ENCODE peak calls at places on chromosomes 1 and 21, in six cellular contexts. One of them, this sample, is unnamed.

GRCh38 chr1:215475719-215476525 is 91.2 kb upstream of the KCTD3 start:
- DNase-seq in AG20443: peak; percentile 79
- DNase-seq in fibroblast of lung: peak; percentile 87
- DNase-seq in IMR-90: peak; percentile 73
- DNase-seq in activated naive CD4-positive, alpha-beta T cell treated with Interleukin-2 at 50 U/mL for 16 hours: no peak
- DNase-seq in choroid plexus epithelial cell: peak; percentile 13
- DNase-seq in this sample: no peak

GRCh38 chr1:151590961-151591360 is 20.9 kb upstream of the SNX27 start:
- DNase-seq in choroid plexus epithelial cell: no peak
- DNase-seq in AG20443: no peak
- DNase-seq in fibroblast of lung: no peak
- DNase-seq in IMR-90: no peak
- DNase-seq in activated naive CD4-positive, alpha-beta T cell treated with Interleukin-2 at 50 U/mL for 16 hours: no peak
- DNase-seq in this sample: no peak

GRCh38 chr1:243452092-243452491 is 196.3 kb downstream of the SDCCAG8 start:
- DNase-seq in IMR-90: no peak
- DNase-seq in choroid plexus epithelial cell: no peak
- DNase-seq in AG20443: no peak
- DNase-seq in fibroblast of lung: no peak
- DNase-seq in activated naive CD4-positive, alpha-beta T cell treated with Interleukin-2 at 50 U/mL for 16 hours: no peak
- DNase-seq in this sample: no peak

GRCh38 chr1:204128964-204129896 is 22.6 kb downstream of the ETNK2 start:
- DNase-seq in fibroblast of lung: peak; percentile 67
- DNase-seq in AG20443: peak; percentile 93
- DNase-seq in activated naive CD4-positive, alpha-beta T cell treated with Interleukin-2 at 50 U/mL for 16 hours: peak; percentile 62
- DNase-seq in choroid plexus epithelial cell: peak; percentile 69
- DNase-seq in IMR-90: peak; percentile 61
- DNase-seq in this sample: peak; percentile 53

GRCh38 chr1:20604678-20605077 is 15.8 kb downstream of the CDA start:
- DNase-seq in AG20443: no peak
- DNase-seq in IMR-90: peak; percentile 10
- DNase-seq in choroid plexus epithelial cell: no peak
- DNase-seq in activated naive CD4-positive, alpha-beta T cell treated with Interleukin-2 at 50 U/mL for 16 hours: no peak
- DNase-seq in fibroblast of lung: no peak
- DNase-seq in this sample: no peak

GRCh38 chr1:183218981-183219621 is 33.0 kb downstream of the LAMC2 start:
- DNase-seq in IMR-90: no peak
- DNase-seq in activated naive CD4-positive, alpha-beta T cell treated with Interleukin-2 at 50 U/mL for 16 hours: peak; percentile 2
- DNase-seq in AG20443: no peak
- DNase-seq in fibroblast of lung: no peak
- DNase-seq in choroid plexus epithelial cell: no peak
- DNase-seq in this sample: no peak

GRCh38 chr1:3736131-3736561 is 16.1 kb upstream of the CCDC27 start:
- DNase-seq in AG20443: no peak
- DNase-seq in IMR-90: no peak
- DNase-seq in fibroblast of lung: no peak
- DNase-seq in activated naive CD4-positive, alpha-beta T cell treated with Interleukin-2 at 50 U/mL for 16 hours: no peak
- DNase-seq in choroid plexus epithelial cell: no peak
- DNase-seq in this sample: no peak

GRCh38 chr1:38721816-38722215 is 137.8 kb downstream of the RRAGC start:
- DNase-seq in AG20443: no peak
- DNase-seq in fibroblast of lung: no peak
- DNase-seq in choroid plexus epithelial cell: no peak
- DNase-seq in IMR-90: no peak
- DNase-seq in activated naive CD4-positive, alpha-beta T cell treated with Interleukin-2 at 50 U/mL for 16 hours: no peak
- DNase-seq in this sample: no peak

GRCh38 chr1:248824301-248824700 is 1.4 kb downstream of the SH3BP5L start:
- DNase-seq in activated naive CD4-positive, alpha-beta T cell treated with Interleukin-2 at 50 U/mL for 16 hours: no peak
- DNase-seq in fibroblast of lung: no peak
- DNase-seq in choroid plexus epithelial cell: no peak
- DNase-seq in AG20443: no peak
- DNase-seq in IMR-90: no peak
- DNase-seq in this sample: no peak

GRCh38 chr1:176051902-176052518 is 155.1 kb downstream of the COP1 start:
- DNase-seq in IMR-90: peak; percentile 47
- DNase-seq in AG20443: no peak
- DNase-seq in fibroblast of lung: peak; percentile 37
- DNase-seq in activated naive CD4-positive, alpha-beta T cell treated with Interleukin-2 at 50 U/mL for 16 hours: no peak
- DNase-seq in choroid plexus epithelial cell: peak; percentile 30
- DNase-seq in this sample: no peak

GRCh38 chr1:38140025-38140487 is 93.5 kb upstream of the POU3F1 start:
- DNase-seq in AG20443: no peak
- DNase-seq in activated naive CD4-positive, alpha-beta T cell treated with Interleukin-2 at 50 U/mL for 16 hours: no peak
- DNase-seq in fibroblast of lung: no peak
- DNase-seq in IMR-90: peak; percentile 24
- DNase-seq in choroid plexus epithelial cell: peak; percentile 11
- DNase-seq in this sample: no peak

GRCh38 chr1:64536217-64536835 is 66.4 kb downstream of the CACHD1 start:
- DNase-seq in IMR-90: no peak
- DNase-seq in choroid plexus epithelial cell: no peak
- DNase-seq in activated naive CD4-positive, alpha-beta T cell treated with Interleukin-2 at 50 U/mL for 16 hours: no peak
- DNase-seq in AG20443: no peak
- DNase-seq in fibroblast of lung: no peak
- DNase-seq in this sample: no peak

GRCh38 chr1:166947398-166948043 is 27.8 kb downstream of the ILDR2 start:
- DNase-seq in activated naive CD4-positive, alpha-beta T cell treated with Interleukin-2 at 50 U/mL for 16 hours: no peak
- DNase-seq in fibroblast of lung: peak; percentile 18
- DNase-seq in AG20443: peak; percentile 89
- DNase-seq in choroid plexus epithelial cell: peak; percentile 67
- DNase-seq in IMR-90: peak; percentile 28
- DNase-seq in this sample: no peak

GRCh38 chr1:162056043-162056442 is 13.4 kb upstream of the NOS1AP start:
- DNase-seq in fibroblast of lung: peak; percentile 75
- DNase-seq in IMR-90: peak; percentile 67
- DNase-seq in choroid plexus epithelial cell: peak; percentile 87
- DNase-seq in activated naive CD4-positive, alpha-beta T cell treated with Interleukin-2 at 50 U/mL for 16 hours: peak; percentile 40
- DNase-seq in AG20443: peak; percentile 84
- DNase-seq in this sample: peak; percentile 24

GRCh38 chr1:8681317-8681650 is 136.2 kb downstream of the RERE start:
- DNase-seq in activated naive CD4-positive, alpha-beta T cell treated with Interleukin-2 at 50 U/mL for 16 hours: no peak
- DNase-seq in AG20443: no peak
- DNase-seq in choroid plexus epithelial cell: no peak
- DNase-seq in fibroblast of lung: no peak
- DNase-seq in IMR-90: no peak
- DNase-seq in this sample: no peak

GRCh38 chr1:226059709-226060108 is 2.8 kb upstream of the H3-3A start:
- DNase-seq in activated naive CD4-positive, alpha-beta T cell treated with Interleukin-2 at 50 U/mL for 16 hours: no peak
- DNase-seq in fibroblast of lung: no peak
- DNase-seq in choroid plexus epithelial cell: no peak
- DNase-seq in IMR-90: no peak
- DNase-seq in AG20443: no peak
- DNase-seq in this sample: no peak

GRCh38 chr1:248924696-248925532 is 18.9 kb downstream of the PGBD2 start:
- DNase-seq in choroid plexus epithelial cell: peak; percentile 60
- DNase-seq in IMR-90: peak; percentile 39
- DNase-seq in activated naive CD4-positive, alpha-beta T cell treated with Interleukin-2 at 50 U/mL for 16 hours: peak; percentile 48
- DNase-seq in AG20443: peak; percentile 41
- DNase-seq in fibroblast of lung: peak; percentile 58
- DNase-seq in this sample: peak; percentile 17

GRCh38 chr1:205812271-205812877 is 624 bp downstream of the SLC41A1 start:
- DNase-seq in activated naive CD4-positive, alpha-beta T cell treated with Interleukin-2 at 50 U/mL for 16 hours: peak; percentile 14
- DNase-seq in IMR-90: peak; percentile 13
- DNase-seq in choroid plexus epithelial cell: peak; percentile 16
- DNase-seq in AG20443: peak; percentile 39
- DNase-seq in fibroblast of lung: peak; percentile 22
- DNase-seq in this sample: peak; percentile 8

GRCh38 chr1:116337398-116337797 is 35.6 kb upstream of the ATP1A1 start:
- DNase-seq in activated naive CD4-positive, alpha-beta T cell treated with Interleukin-2 at 50 U/mL for 16 hours: no peak
- DNase-seq in fibroblast of lung: no peak
- DNase-seq in choroid plexus epithelial cell: no peak
- DNase-seq in AG20443: no peak
- DNase-seq in IMR-90: no peak
- DNase-seq in this sample: no peak

GRCh38 chr1:200969726-200970521 is 53.6 kb downstream of the KIF21B start:
- DNase-seq in AG20443: no peak
- DNase-seq in choroid plexus epithelial cell: no peak
- DNase-seq in activated naive CD4-positive, alpha-beta T cell treated with Interleukin-2 at 50 U/mL for 16 hours: no peak
- DNase-seq in fibroblast of lung: no peak
- DNase-seq in IMR-90: no peak
- DNase-seq in this sample: peak; percentile 14

GRCh38 chr1:61742620-61743431 is 546 bp downstream of the PATJ start:
- DNase-seq in IMR-90: peak; percentile 35
- DNase-seq in fibroblast of lung: peak; percentile 39
- DNase-seq in choroid plexus epithelial cell: peak; percentile 28
- DNase-seq in activated naive CD4-positive, alpha-beta T cell treated with Interleukin-2 at 50 U/mL for 16 hours: no peak
- DNase-seq in AG20443: peak; percentile 91
- DNase-seq in this sample: peak; percentile 19

GRCh38 chr1:61391730-61392129 is 309.4 kb downstream of the NFIA start:
- DNase-seq in choroid plexus epithelial cell: no peak
- DNase-seq in IMR-90: no peak
- DNase-seq in fibroblast of lung: no peak
- DNase-seq in AG20443: no peak
- DNase-seq in activated naive CD4-positive, alpha-beta T cell treated with Interleukin-2 at 50 U/mL for 16 hours: no peak
- DNase-seq in this sample: no peak

GRCh38 chr1:24928631-24929090 is 1.4 kb downstream of the RUNX3 start:
- DNase-seq in fibroblast of lung: no peak
- DNase-seq in IMR-90: no peak
- DNase-seq in choroid plexus epithelial cell: no peak
- DNase-seq in AG20443: peak; percentile 40
- DNase-seq in activated naive CD4-positive, alpha-beta T cell treated with Interleukin-2 at 50 U/mL for 16 hours: peak; percentile 63
- DNase-seq in this sample: no peak

GRCh38 chr1:235424092-235424491 is 56.9 kb downstream of the TBCE start:
- DNase-seq in choroid plexus epithelial cell: no peak
- DNase-seq in activated naive CD4-positive, alpha-beta T cell treated with Interleukin-2 at 50 U/mL for 16 hours: no peak
- DNase-seq in IMR-90: no peak
- DNase-seq in AG20443: no peak
- DNase-seq in fibroblast of lung: no peak
- DNase-seq in this sample: no peak

GRCh38 chr1:31666290-31666963 is 21.8 kb upstream of the PEF1 start:
- DNase-seq in AG20443: no peak
- DNase-seq in choroid plexus epithelial cell: peak; percentile 41
- DNase-seq in IMR-90: peak; percentile 46
- DNase-seq in activated naive CD4-positive, alpha-beta T cell treated with Interleukin-2 at 50 U/mL for 16 hours: no peak
- DNase-seq in fibroblast of lung: peak; percentile 56
- DNase-seq in this sample: no peak

GRCh38 chr1:16318544-16318943 is 33.7 kb downstream of the FBXO42 start:
- DNase-seq in AG20443: peak; percentile 32
- DNase-seq in choroid plexus epithelial cell: peak; percentile 24
- DNase-seq in activated naive CD4-positive, alpha-beta T cell treated with Interleukin-2 at 50 U/mL for 16 hours: no peak
- DNase-seq in fibroblast of lung: peak; percentile 24
- DNase-seq in IMR-90: no peak
- DNase-seq in this sample: no peak

GRCh38 chr1:9852410-9853301 is 28.9 kb upstream of the CLSTN1 start:
- DNase-seq in IMR-90: peak; percentile 59
- DNase-seq in AG20443: peak; percentile 80
- DNase-seq in fibroblast of lung: peak; percentile 47
- DNase-seq in activated naive CD4-positive, alpha-beta T cell treated with Interleukin-2 at 50 U/mL for 16 hours: no peak
- DNase-seq in choroid plexus epithelial cell: peak; percentile 92
- DNase-seq in this sample: no peak

GRCh38 chr1:24141311-24141997 is 1.5 kb downstream of the IL22RA1 start:
- DNase-seq in activated naive CD4-positive, alpha-beta T cell treated with Interleukin-2 at 50 U/mL for 16 hours: no peak
- DNase-seq in IMR-90: no peak
- DNase-seq in fibroblast of lung: no peak
- DNase-seq in choroid plexus epithelial cell: no peak
- DNase-seq in AG20443: no peak
- DNase-seq in this sample: no peak

GRCh38 chr21:42532466-42533181 is 19.0 kb downstream of the SLC37A1 start:
- DNase-seq in choroid plexus epithelial cell: no peak
- DNase-seq in fibroblast of lung: peak; percentile 35
- DNase-seq in activated naive CD4-positive, alpha-beta T cell treated with Interleukin-2 at 50 U/mL for 16 hours: no peak
- DNase-seq in IMR-90: peak; percentile 12
- DNase-seq in AG20443: peak; percentile 34
- DNase-seq in this sample: no peak

GRCh38 chr1:2151252-2151651 is 43.3 kb downstream of the FAAP20 start:
- DNase-seq in AG20443: no peak
- DNase-seq in activated naive CD4-positive, alpha-beta T cell treated with Interleukin-2 at 50 U/mL for 16 hours: no peak
- DNase-seq in fibroblast of lung: peak; percentile 22
- DNase-seq in choroid plexus epithelial cell: peak; percentile 60
- DNase-seq in IMR-90: no peak
- DNase-seq in this sample: no peak

GRCh38 chr1:72997041-72997440 is 714.7 kb upstream of the NEGR1 start:
- DNase-seq in AG20443: no peak
- DNase-seq in choroid plexus epithelial cell: no peak
- DNase-seq in IMR-90: no peak
- DNase-seq in activated naive CD4-positive, alpha-beta T cell treated with Interleukin-2 at 50 U/mL for 16 hours: no peak
- DNase-seq in fibroblast of lung: no peak
- DNase-seq in this sample: no peak

GRCh38 chr1:221839794-221840395 is 98.0 kb upstream of the DUSP10 start:
- DNase-seq in activated naive CD4-positive, alpha-beta T cell treated with Interleukin-2 at 50 U/mL for 16 hours: peak; percentile 85
- DNase-seq in choroid plexus epithelial cell: peak; percentile 89
- DNase-seq in IMR-90: peak; percentile 44
- DNase-seq in fibroblast of lung: peak; percentile 51
- DNase-seq in AG20443: peak; percentile 45
- DNase-seq in this sample: peak; percentile 68

GRCh38 chr1:43565600-43566360 is 35.1 kb downstream of the PTPRF start:
- DNase-seq in choroid plexus epithelial cell: peak; percentile 48
- DNase-seq in activated naive CD4-positive, alpha-beta T cell treated with Interleukin-2 at 50 U/mL for 16 hours: peak; percentile 20
- DNase-seq in AG20443: peak; percentile 93
- DNase-seq in IMR-90: peak; percentile 39
- DNase-seq in fibroblast of lung: peak; percentile 45
- DNase-seq in this sample: peak; percentile 41

GRCh38 chr21:38597436-38597835 is 99.2 kb upstream of the ERG start:
- DNase-seq in IMR-90: no peak
- DNase-seq in choroid plexus epithelial cell: no peak
- DNase-seq in fibroblast of lung: no peak
- DNase-seq in activated naive CD4-positive, alpha-beta T cell treated with Interleukin-2 at 50 U/mL for 16 hours: no peak
- DNase-seq in AG20443: peak; percentile 34
- DNase-seq in this sample: no peak

GRCh38 chr1:8360493-8361197 is 42.7 kb downstream of the SLC45A1 start:
- DNase-seq in activated naive CD4-positive, alpha-beta T cell treated with Interleukin-2 at 50 U/mL for 16 hours: no peak
- DNase-seq in AG20443: no peak
- DNase-seq in IMR-90: no peak
- DNase-seq in choroid plexus epithelial cell: no peak
- DNase-seq in fibroblast of lung: no peak
- DNase-seq in this sample: no peak

GRCh38 chr1:91170571-91170970 is 148.7 kb upstream of the ZNF644 start:
- DNase-seq in choroid plexus epithelial cell: no peak
- DNase-seq in activated naive CD4-positive, alpha-beta T cell treated with Interleukin-2 at 50 U/mL for 16 hours: no peak
- DNase-seq in fibroblast of lung: no peak
- DNase-seq in AG20443: no peak
- DNase-seq in IMR-90: no peak
- DNase-seq in this sample: no peak

GRCh38 chr1:168708698-168709406 is 20.2 kb downstream of the DPT start:
- DNase-seq in activated naive CD4-positive, alpha-beta T cell treated with Interleukin-2 at 50 U/mL for 16 hours: no peak
- DNase-seq in IMR-90: no peak
- DNase-seq in AG20443: peak; percentile 81
- DNase-seq in choroid plexus epithelial cell: no peak
- DNase-seq in fibroblast of lung: no peak
- DNase-seq in this sample: no peak

GRCh38 chr1:29827237-29827750 is 591.0 kb downstream of the PTPRU start:
- DNase-seq in AG20443: no peak
- DNase-seq in fibroblast of lung: no peak
- DNase-seq in choroid plexus epithelial cell: no peak
- DNase-seq in activated naive CD4-positive, alpha-beta T cell treated with Interleukin-2 at 50 U/mL for 16 hours: no peak
- DNase-seq in IMR-90: no peak
- DNase-seq in this sample: no peak

GRCh38 chr1:5570931-5571330 is 421.3 kb downstream of the NPHP4 start:
- DNase-seq in activated naive CD4-positive, alpha-beta T cell treated with Interleukin-2 at 50 U/mL for 16 hours: no peak
- DNase-seq in AG20443: no peak
- DNase-seq in IMR-90: no peak
- DNase-seq in choroid plexus epithelial cell: no peak
- DNase-seq in fibroblast of lung: no peak
- DNase-seq in this sample: no peak

GRCh38 chr1:40393173-40393572 is 19.6 kb downstream of the SMAP2 start:
- DNase-seq in AG20443: no peak
- DNase-seq in activated naive CD4-positive, alpha-beta T cell treated with Interleukin-2 at 50 U/mL for 16 hours: no peak
- DNase-seq in IMR-90: no peak
- DNase-seq in fibroblast of lung: no peak
- DNase-seq in choroid plexus epithelial cell: no peak
- DNase-seq in this sample: no peak